ENCODE peak calls at places on chromosomes 7 and 10, in five cellular contexts. D is thyroid gland; G is HT1080; P is activated CD4-positive, alpha-beta T cell treated with anti-CD3 and anti-CD28 coated beads, Interleukin-2, amount 50 U/mL, for 24 hours; U is neural progenitor cell. F is an unnamed sample.
A peak's percentile ranks its signal among the peaks of the same experiment; 100 is the strongest.

GRCh38 chr7:659996-660395 is 66.5 kb upstream of the DNAAF5 start:
- DNase-seq in D (no peak), G (no peak), P (no peak), U (no peak), F (no peak)

GRCh38 chr7:155411718-155412415 is 46.1 kb upstream of the EN2 start:
- DNase-seq in D (no peak), G (no peak), P (no peak), U (no peak), F (no peak)

GRCh38 chr7:153400735-153401593 is 641.4 kb downstream of the ACTR3B start:
- DNase-seq in D (no peak), G (no peak), P (no peak), U (no peak), F (no peak)

GRCh38 chr10:77809336-77809735 is 117.2 kb downstream of the DLG5 start:
- DNase-seq in D (peak; percentile 66), G (no peak), P (no peak), U (no peak), F (no peak)

GRCh38 chr10:89175821-89176220 is 31.3 kb downstream of the CH25H start:
- DNase-seq in D (no peak), G (no peak), P (no peak), U (no peak), F (no peak)

GRCh38 chr10:127275272-127275671 is 78.9 kb upstream of the INSYN2A start:
- DNase-seq in D (no peak), G (no peak), P (no peak), U (no peak), F (no peak)

GRCh38 chr7:42096681-42097637 is 140.1 kb downstream of the GLI3 start:
- DNase-seq in D (no peak), G (no peak), P (no peak), U (no peak), F (no peak)

GRCh38 chr7:112649560-112649959 is 140.6 kb downstream of the TMEM168 start:
- DNase-seq in D (no peak), G (peak; percentile 49), P (no peak), U (no peak), F (peak; percentile 44)

GRCh38 chr10:43318978-43319965 is 52.2 kb upstream of the FXYD4 start:
- DNase-seq in D (no peak), G (no peak), P (no peak), U (no peak), F (no peak)

GRCh38 chr10:59098387-59098786 is 78.1 kb upstream of the PHYHIPL start:
- DNase-seq in D (peak; percentile 3), G (no peak), P (no peak), U (no peak), F (peak; percentile 18)

GRCh38 chr10:119663866-119664698 is 12.9 kb downstream of the BAG3 start:
- DNase-seq in D (no peak), G (no peak), P (no peak), U (no peak), F (peak; percentile 26)